ENCODE peak calls at places on chromosomes 2 and 18, in ten cellular contexts. Y is kidney; A is pancreas; O is GM23248; X is OCI-LY7; E is left ventricle myocardium inferior; I is CD4-positive, CD25-positive, alpha-beta regulatory T cell; B is right lobe of liver; J is A549; L is colonic mucosa. T is an unnamed sample.
A peak's percentile ranks its signal among the peaks of the same experiment; 100 is the strongest.

GRCh38 chr2:150911766-150912280 is 349.8 kb downstream of the RBM43 start:
- DNase-seq in O (peak; percentile 94), L (peak; percentile 37), Y (peak; percentile 80), J (peak; percentile 70), A (no peak), B (peak; percentile 43), E (peak; percentile 35), X (no peak), I (no peak), T (peak; percentile 66)

GRCh38 chr2:197286805-197287595 is 23.6 kb downstream of the ANKRD44 start:
- DNase-seq in X (peak; percentile 41), J (peak; percentile 90), O (peak; percentile 96), L (peak; percentile 41), B (no peak), A (no peak), Y (no peak), I (peak; percentile 53), E (no peak), T (no peak)

GRCh38 chr18:46596119-46596518 is 60.9 kb downstream of the LOXHD1 start:
- DNase-seq in A (no peak), E (no peak), B (no peak), L (no peak), X (no peak), Y (no peak), O (no peak), J (no peak), I (no peak), T (no peak)

GRCh38 chr18:3294435-3295080 is 32.6 kb downstream of the MYL12B start:
- DNase-seq in E (no peak), L (no peak), A (no peak), I (no peak), X (no peak), J (no peak), Y (no peak), B (no peak), O (peak; percentile 27), T (no peak)

GRCh38 chr2:37781028-37781427 is 109.6 kb upstream of the CDC42EP3 start:
- DNase-seq in B (no peak), O (peak; percentile 72), Y (no peak), L (no peak), X (no peak), J (peak; percentile 41), E (no peak), I (no peak), A (no peak), T (no peak)

GRCh38 chr18:48834421-48835011 is 116.2 kb downstream of the SMAD7 start:
- DNase-seq in E (peak; percentile 63), I (peak; percentile 58), J (peak; percentile 71), X (peak; percentile 52), L (peak; percentile 59), O (peak; percentile 98), B (peak; percentile 80), Y (peak; percentile 94), A (peak; percentile 46), T (peak; percentile 89)

GRCh38 chr2:176769499-176770350 is 442.9 kb upstream of the HNRNPA3 start:
- DNase-seq in E (no peak), B (no peak), A (no peak), Y (no peak), X (peak; percentile 77), O (peak; percentile 6), L (no peak), J (no peak), I (no peak), T (no peak)

GRCh38 chr2:227406177-227407031 is 18.7 kb upstream of the SCYGR1 start:
- DNase-seq in E (peak; percentile 20), X (peak; percentile 5), J (peak; percentile 98), O (peak; percentile 98), L (peak; percentile 83), B (peak; percentile 46), I (no peak), Y (no peak), A (no peak), T (no peak)

GRCh38 chr18:22348521-22349316 is 69.0 kb downstream of the CTAGE1 start:
- DNase-seq in E (peak; percentile 83), J (peak; percentile 18), I (no peak), O (peak; percentile 66), L (peak; percentile 74), Y (peak; percentile 86), X (no peak), A (peak; percentile 75), B (peak; percentile 70), T (peak; percentile 87)

GRCh38 chr2:238808761-238809160 is 39.1 kb upstream of the TWIST2 start:
- DNase-seq in E (no peak), J (peak; percentile 25), B (no peak), O (peak; percentile 42), X (no peak), Y (no peak), A (no peak), L (no peak), I (no peak), T (no peak)

GRCh38 chr2:111202266-111203040 is 81.7 kb downstream of the BCL2L11 start:
- DNase-seq in I (no peak), E (no peak), B (no peak), X (no peak), Y (no peak), O (peak; percentile 14), J (no peak), A (no peak), L (no peak), T (no peak)

DNA sequence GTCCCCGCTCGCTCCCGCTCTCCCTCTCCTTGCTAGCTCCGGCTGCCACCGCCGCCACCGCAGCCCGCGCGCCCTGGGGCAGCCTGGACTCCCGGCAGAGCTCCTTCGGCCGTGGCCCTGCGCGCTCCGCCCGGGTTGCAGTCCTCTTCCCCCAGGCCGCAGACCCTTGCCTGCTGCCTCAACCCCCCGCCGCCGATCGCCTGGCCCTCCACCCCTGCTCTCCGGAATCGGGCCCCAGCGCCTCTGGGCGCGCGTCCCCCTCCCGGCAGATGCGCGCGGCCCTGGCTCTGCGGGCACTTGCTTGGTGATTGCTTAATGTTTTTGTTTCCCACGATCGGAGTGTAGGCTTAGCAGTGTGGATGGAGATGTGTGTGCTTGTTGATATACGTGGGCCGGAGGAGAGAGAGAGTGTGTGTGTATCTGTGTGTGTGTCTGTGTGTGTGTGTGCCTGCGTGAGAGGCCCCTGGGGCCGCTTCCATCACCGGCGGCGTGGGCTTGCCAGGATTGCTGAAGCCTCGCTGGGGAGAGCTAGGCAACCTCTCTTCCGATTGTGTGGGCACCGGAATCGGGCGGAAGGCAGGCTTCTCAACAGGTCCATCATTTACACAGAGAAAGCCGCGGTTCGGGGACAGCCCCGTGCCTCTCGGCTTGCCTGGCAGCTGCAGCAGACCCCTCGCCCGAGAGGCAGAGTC is 877 bp downstream of the INHBB start:
- DNase-seq in B (peak; percentile 45), X (no peak), J (peak; percentile 38), Y (peak; percentile 73), O (peak; percentile 68), L (no peak), I (no peak), A (peak; percentile 69), E (no peak), T (no peak)
- H3K4me3 ChIP-seq in B (peak overlapping the region; percentile 26), X (no peak overlapping the region), J (peak overlapping the region; percentile 85), Y (peak overlapping the region; percentile 24), O (peak overlapping the region; percentile 59), L (peak overlapping the region; percentile 24), I (no peak overlapping the region), A (peak overlapping the region; percentile 39), E (peak overlapping the region; percentile 68), T (peak overlapping the region; percentile 49)

DNA sequence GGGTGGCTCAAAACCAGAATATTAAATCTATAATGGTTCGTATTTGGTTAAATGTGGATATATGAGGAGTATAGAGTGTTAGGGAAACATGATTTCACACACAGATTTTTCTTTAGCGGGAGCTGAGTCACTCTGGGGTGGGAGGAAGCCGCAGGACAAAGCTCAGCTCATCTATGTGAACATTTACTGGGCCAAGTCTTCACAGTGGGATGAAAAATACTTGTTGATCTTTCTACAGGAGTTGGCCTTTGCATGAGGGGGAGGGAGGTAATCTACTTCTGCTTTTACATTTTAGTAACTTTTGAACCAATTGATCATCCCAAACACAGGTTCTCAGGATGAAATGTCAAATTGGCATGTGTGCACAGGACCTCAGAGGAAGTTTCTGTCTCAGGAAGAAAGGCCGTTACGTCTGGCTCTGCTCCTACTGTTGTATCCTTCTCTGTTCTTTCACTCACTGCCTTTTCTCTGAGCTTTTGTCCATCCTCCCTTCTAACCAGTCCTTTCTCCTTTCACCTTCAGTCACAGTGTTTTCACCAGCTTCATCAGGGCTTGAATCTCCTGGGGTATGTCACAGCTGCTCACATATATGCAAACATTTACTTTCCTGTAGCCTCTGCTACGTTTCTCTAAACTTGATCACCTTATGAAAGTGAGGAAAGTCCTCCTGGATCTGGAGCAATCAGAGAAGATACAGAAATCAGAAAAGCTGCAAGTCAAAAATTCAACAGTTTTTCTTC is 943.3 kb upstream of the FANCL start:
- DNase-seq in E (no peak), L (no peak), A (no peak), O (peak; percentile 45), J (no peak), I (no peak), B (no peak), X (no peak), Y (no peak), T (no peak)
- H3K27ac ChIP-seq in E (no peak overlapping the region), L (no peak overlapping the region), A (no peak overlapping the region), O (no peak overlapping the region), J (no peak overlapping the region), I (no peak overlapping the region), B (no peak overlapping the region), X (no peak overlapping the region), Y (no peak overlapping the region), T (no peak overlapping the region)

DNA sequence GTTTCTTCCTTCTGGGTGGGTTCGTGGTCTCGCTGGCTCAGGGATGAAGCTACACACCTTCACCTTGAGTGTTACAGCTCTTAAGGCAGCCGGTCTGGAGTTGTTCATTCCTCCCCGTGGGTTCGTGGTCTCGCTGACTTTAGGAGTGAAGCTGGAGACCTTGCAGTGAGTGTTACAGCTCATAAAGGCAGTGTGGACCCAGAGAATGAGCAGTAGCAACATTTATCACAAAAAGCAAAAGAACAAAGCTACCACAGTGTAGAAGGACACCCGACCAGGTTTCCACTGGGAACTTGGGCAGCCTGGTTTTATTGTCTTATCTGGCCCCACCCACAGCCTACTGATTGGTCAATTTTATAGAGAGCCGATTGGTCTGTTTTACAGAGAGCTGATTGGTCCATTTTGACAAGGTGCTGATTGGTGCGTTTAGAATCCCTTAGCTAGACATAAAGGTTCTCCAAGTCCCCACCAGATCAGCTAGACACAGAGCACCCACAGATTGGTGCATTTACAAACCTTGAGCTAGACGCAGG is 20.2 kb upstream of the ROCK1 start:
- DNase-seq in I (no peak), L (no peak), E (no peak), J (no peak), O (no peak), Y (no peak), A (no peak), X (no peak), B (no peak), T (no peak)
- H3K9me3 ChIP-seq in I (no peaks in the 10 kb centered on the region), L (no peaks in the 10 kb centered on the region), E (no peaks in the 10 kb centered on the region), J (no peaks in the 10 kb centered on the region), O (no peaks in the 10 kb centered on the region), Y (no peaks in the 10 kb centered on the region), A (no peaks in the 10 kb centered on the region), X (no peaks in the 10 kb centered on the region), B (no peaks in the 10 kb centered on the region), T (no peaks in the 10 kb centered on the region)

DNA sequence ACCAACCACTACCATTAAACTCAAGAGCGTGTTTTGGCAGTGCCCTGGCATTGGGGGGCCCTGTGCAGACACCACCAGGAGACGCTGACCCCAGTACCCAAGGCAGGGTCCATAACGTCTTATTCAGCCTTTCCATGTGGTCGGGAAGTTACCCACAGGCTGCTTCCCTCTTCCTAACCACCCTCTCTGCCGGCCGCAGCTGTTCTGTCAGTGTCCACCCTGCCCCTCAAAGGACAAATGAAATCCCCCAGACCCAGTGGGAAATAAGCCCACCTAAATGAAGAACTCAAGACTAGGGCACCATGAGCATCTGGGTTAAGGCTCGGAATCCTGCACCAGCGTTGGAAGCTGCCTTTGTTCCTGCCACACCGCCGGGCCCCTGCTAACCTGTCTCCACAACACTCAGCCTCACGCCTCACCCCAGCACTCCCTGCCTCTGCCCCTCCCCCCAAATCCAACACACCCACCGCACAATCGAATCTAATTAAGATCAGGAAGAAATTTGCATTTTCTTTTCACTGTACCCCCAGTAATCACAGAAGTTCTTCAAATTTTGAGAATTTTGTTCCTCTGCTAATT is 21.7 kb downstream of the BCL11A start:
- DNase-seq in Y (no peak), L (peak; percentile 72), J (no peak), E (no peak), B (no peak), O (no peak), X (no peak), A (no peak), I (no peak), T (no peak)
- H3K4me3 ChIP-seq in Y (no peak overlapping the region), L (peak overlapping the region; percentile 4), J (no peak overlapping the region), E (peak overlapping the region; percentile 45), B (no peak overlapping the region), O (no peak overlapping the region), X (peak overlapping the region; percentile 24), A (no peak overlapping the region), I (no peak overlapping the region), T (no peak overlapping the region)